ENCODE peak calls at places on chromosome 18, in nine cellular contexts. O, W, K, Z, A, V, J, P and B are unnamed samples. For H3K4me1, the result is how much of the 10 kb centered on the place peaks cover.

GRCh38 chr18:37368110-37368812 is 197.3 kb downstream of the CELF4 start:
- DNase-seq in O (no peak), W (no peak), K (no peak), Z (no peak), A (no peak), V (no peak), J (no peak), P (no peak), B (no peak)

GRCh38 chr18:57930476-57930875 is 113.5 kb upstream of the NEDD4L start:
- DNase-seq in O (no peak), W (no peak), K (no peak), Z (no peak), A (no peak), V (no peak), J (no peak), P (no peak), B (no peak)

GRCh38 chr18:46480187-46480586 is 176.8 kb downstream of the LOXHD1 start:
- DNase-seq in O (no peak), W (no peak), K (no peak), Z (no peak), A (no peak), V (no peak), J (no peak), P (no peak), B (no peak)

GRCh38 chr18:28158083-28158581 is 18.8 kb downstream of the CDH2 start:
- DNase-seq in O (no peak), W (no peak), K (no peak), Z (no peak), A (no peak), V (peak), J (no peak), P (no peak), B (no peak)

GRCh38 chr18:40159141-40160017 is 1795.7 kb upstream of the PIK3C3 start:
- DNase-seq in O (no peak), W (no peak), K (no peak), Z (no peak), A (no peak), V (peak), J (no peak), P (no peak), B (no peak)

GRCh38 chr18:77138270-77138669 is 5.7 kb upstream of the MBP start:
- DNase-seq in O (no peak), W (no peak), K (no peak), Z (no peak), A (no peak), V (no peak), J (no peak), P (peak), B (no peak)

GRCh38 chr18:60888225-60888624 is 445.0 kb upstream of the CDH20 start:
- DNase-seq in O (no peak), W (no peak), K (no peak), Z (no peak), A (no peak), V (no peak), J (no peak), P (no peak), B (no peak)

GRCh38 chr18:76450452-76450851 is 44.6 kb downstream of the ZNF516 start:
- DNase-seq in O (no peak), W (no peak), K (peak), Z (no peak), A (no peak), V (peak), J (no peak), P (no peak), B (no peak)

GRCh38 chr18:59575995-59576394 is 121.2 kb downstream of the CCBE1 start:
- DNase-seq in O (no peak), W (no peak), K (no peak), Z (no peak), A (no peak), V (no peak), J (no peak), P (no peak), B (no peak)

GRCh38 chr18:49859725-49860124 is 46.4 kb upstream of the ACAA2 start:
- DNase-seq in O (no peak), W (no peak), K (peak), Z (no peak), A (no peak), V (no peak), J (no peak), P (no peak), B (no peak)

GRCh38 chr18:46950064-46950656 is 32.8 kb downstream of the KATNAL2 start:
- DNase-seq in O (no peak), W (no peak), K (no peak), Z (no peak), A (no peak), V (no peak), J (no peak), P (no peak), B (no peak)

GRCh38 chr18:70419526-70419925 is 130.7 kb downstream of the SOCS6 start:
- DNase-seq in O (no peak), W (no peak), K (no peak), Z (no peak), A (no peak), V (peak), J (no peak), P (no peak), B (no peak)

GRCh38 chr18:49225160-49225559 is 235.3 kb downstream of the DYM start:
- DNase-seq in O (no peak), W (no peak), K (no peak), Z (no peak), A (no peak), V (peak), J (no peak), P (no peak), B (no peak)

GRCh38 chr18:10124557-10124956 is 210.7 kb downstream of the VAPA start:
- DNase-seq in O (no peak), W (no peak), K (no peak), Z (no peak), A (no peak), V (no peak), J (no peak), P (no peak), B (no peak)

GRCh38 chr18:10113156-10114022 is 199.6 kb downstream of the VAPA start:
- DNase-seq in O (no peak), W (no peak), K (peak), Z (no peak), A (no peak), V (no peak), J (no peak), P (no peak), B (no peak)

GRCh38 chr18:49030138-49030537 is 79.4 kb upstream of the SMAD7 start:
- DNase-seq in O (no peak), W (no peak), K (no peak), Z (no peak), A (no peak), V (no peak), J (no peak), P (no peak), B (no peak)

GRCh38 chr18:394997-395383 is 105.5 kb downstream of the COLEC12 start:
- DNase-seq in O (no peak), W (no peak), K (peak), Z (no peak), A (no peak), V (peak), J (no peak), P (no peak), B (no peak)

GRCh38 chr18:25915907-25916306 is 174.5 kb downstream of the SS18 start:
- DNase-seq in O (no peak), W (no peak), K (no peak), Z (no peak), A (no peak), V (no peak), J (no peak), P (no peak), B (no peak)

GRCh38 chr18:23631746-23632145 is 31.0 kb downstream of the ANKRD29 start:
- DNase-seq in O (no peak), W (no peak), K (no peak), Z (no peak), A (no peak), V (no peak), J (no peak), P (no peak), B (no peak)

GRCh38 chr18:21177742-21178305 is 64.2 kb upstream of the GREB1L start:
- DNase-seq in O (no peak), W (no peak), K (no peak), Z (no peak), A (no peak), V (no peak), J (no peak), P (no peak), B (no peak)

GRCh38 chr18:59918320-59918755 is 18.5 kb downstream of the PMAIP1 start:
- DNase-seq in O (peak), W (no peak), K (peak), Z (no peak), A (no peak), V (peak), J (no peak), P (no peak), B (no peak)

GRCh38 chr18:39302481-39302880 is 1736.9 kb upstream of the CELF4 start:
- DNase-seq in O (no peak), W (no peak), K (no peak), Z (no peak), A (no peak), V (no peak), J (no peak), P (no peak), B (no peak)

GRCh38 chr18:63480476-63480875 is 3.7 kb downstream of the SERPINB5 start:
- DNase-seq in O (no peak), W (no peak), K (no peak), Z (no peak), A (no peak), V (no peak), J (no peak), P (no peak), B (no peak)

GRCh38 chr18:25423267-25423666 is 71.3 kb upstream of the ZNF521 start:
- DNase-seq in O (no peak), W (no peak), K (no peak), Z (no peak), A (no peak), V (no peak), J (no peak), P (no peak), B (no peak)

GRCh38 chr18:63947051-63947790 is 1.9 kb upstream of the HMSD start:
- DNase-seq in O (no peak), W (no peak), K (no peak), Z (no peak), A (no peak), V (peak), J (no peak), P (no peak), B (no peak)

GRCh38 chr18:21109936-21110666 is 1.5 kb downstream of the ROCK1 start:
- DNase-seq in O (no peak), W (no peak), K (no peak), Z (no peak), A (no peak), V (peak), J (no peak), P (no peak), B (no peak)

GRCh38 chr18:527136-527535 is 26.6 kb upstream of the COLEC12 start:
- DNase-seq in O (no peak), W (no peak), K (no peak), Z (no peak), A (no peak), V (peak), J (no peak), P (no peak), B (no peak)

GRCh38 chr18:23458830-23459529 is 5.9 kb downstream of the RIOK3 start:
- DNase-seq in O (no peak), W (no peak), K (no peak), Z (no peak), A (no peak), V (no peak), J (no peak), P (no peak), B (no peak)

GRCh38 chr18:9188359-9189231 is 52.0 kb downstream of the ANKRD12 start:
- DNase-seq in O (no peak), W (no peak), K (no peak), Z (no peak), A (no peak), V (no peak), J (no peak), P (no peak), B (no peak)

GRCh38 chr18:52869349-52869923 is 529.4 kb downstream of the DCC start:
- DNase-seq in O (no peak), W (no peak), K (no peak), Z (no peak), A (no peak), V (no peak), J (no peak), P (no peak), B (no peak)

GRCh38 chr18:61865466-61866165 is 27.2 kb downstream of the RNF152 start:
- DNase-seq in O (no peak), W (no peak), K (no peak), Z (no peak), A (no peak), V (peak), J (no peak), P (no peak), B (no peak)

GRCh38 chr18:48136544-48137353 is 206.3 kb upstream of the SMAD2 start:
- DNase-seq in O (no peak), W (no peak), K (no peak), Z (no peak), A (no peak), V (no peak), J (no peak), P (peak), B (no peak)

GRCh38 chr18:9364242-9364641 is 29.7 kb downstream of the TWSG1 start:
- DNase-seq in O (no peak), W (no peak), K (no peak), Z (no peak), A (no peak), V (no peak), J (no peak), P (no peak), B (no peak)

GRCh38 chr18:28114472-28114871 is 62.5 kb downstream of the CDH2 start:
- DNase-seq in O (no peak), W (no peak), K (no peak), Z (no peak), A (no peak), V (peak), J (no peak), P (no peak), B (no peak)

GRCh38 chr18:76463872-76464271 is 31.2 kb downstream of the ZNF516 start:
- DNase-seq in O (no peak), W (no peak), K (no peak), Z (peak), A (no peak), V (no peak), J (no peak), P (no peak), B (no peak)

GRCh38 chr18:22026362-22026761 is 143.0 kb upstream of the GATA6 start:
- DNase-seq in O (no peak), W (no peak), K (no peak), Z (no peak), A (no peak), V (no peak), J (no peak), P (no peak), B (no peak)

GRCh38 chr18:13305326-13305725 is 86.8 kb downstream of the LDLRAD4 start:
- DNase-seq in O (no peak), W (no peak), K (no peak), Z (no peak), A (no peak), V (no peak), J (no peak), P (no peak), B (no peak)

GRCh38 chr18:13301691-13302469 is 83.3 kb downstream of the LDLRAD4 start:
- DNase-seq in O (no peak), W (no peak), K (no peak), Z (no peak), A (no peak), V (no peak), J (no peak), P (no peak), B (no peak)

GRCh38 chr18:13300796-13301195 is 82.2 kb downstream of the LDLRAD4 start:
- DNase-seq in O (no peak), W (no peak), K (no peak), Z (no peak), A (no peak), V (no peak), J (no peak), P (no peak), B (no peak)

GRCh38 chr18:13302611-13303267 is 84.2 kb downstream of the LDLRAD4 start:
- DNase-seq in O (no peak), W (no peak), K (no peak), Z (no peak), A (no peak), V (no peak), J (no peak), P (no peak), B (no peak)

GRCh38 chr18:13303761-13304364 is 85.3 kb downstream of the LDLRAD4 start:
- DNase-seq in O (no peak), W (no peak), K (no peak), Z (no peak), A (no peak), V (no peak), J (no peak), P (no peak), B (no peak)
- H3K4me1 ChIP-seq in O (under half), W (under half), K (under half), Z (under half), A (under half), V (under half), J (under half), P (under half), B (under half)

GRCh38 chr18:80182855-80183254 is 64.5 kb downstream of the PARD6G start:
- DNase-seq in O (peak), W (no peak), K (no peak), Z (peak), A (no peak), V (no peak), J (no peak), P (no peak), B (no peak)
- H3K27ac ChIP-seq in O (no peak), W (no peak), K (no peak), Z (peak), A (no peak), V (no peak), J (no peak), P (no peak), B (no peak)

DNA sequence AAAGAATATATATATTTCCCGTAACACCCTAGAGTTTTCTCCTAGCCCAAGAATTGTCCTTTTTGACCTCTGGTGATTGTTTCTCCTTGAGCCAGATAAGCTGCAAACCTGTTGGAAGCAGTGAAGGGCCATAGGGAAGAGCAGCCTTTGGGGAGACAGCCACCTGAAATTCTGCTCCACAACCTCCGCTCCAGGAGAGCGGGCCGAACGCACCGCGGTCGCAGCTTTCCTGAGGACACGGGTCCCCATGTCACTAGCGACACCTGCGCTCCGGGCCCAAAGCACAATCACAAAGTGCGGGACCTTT is 620 bp upstream of the DSG2 start:
- DNase-seq in O (no peak), W (no peak), K (no peak), Z (no peak), A (no peak), V (no peak), J (no peak), P (no peak), B (no peak)
- H3K4me3 ChIP-seq in O (peak), W (no peak), K (no peak), Z (peak), A (no peak), V (no peak), J (no peak), P (no peak), B (no peak)

GRCh38 chr18:55513199-55513598 is 74.8 kb downstream of the TCF4 start:
- DNase-seq in O (no peak), W (no peak), K (no peak), Z (no peak), A (no peak), V (no peak), J (no peak), P (no peak), B (no peak)
- H3K4me1 ChIP-seq in O (under half), W (under half), K (under half), Z (under half), A (under half), V (under half), J (under half), P (under half), B (under half)

DNA sequence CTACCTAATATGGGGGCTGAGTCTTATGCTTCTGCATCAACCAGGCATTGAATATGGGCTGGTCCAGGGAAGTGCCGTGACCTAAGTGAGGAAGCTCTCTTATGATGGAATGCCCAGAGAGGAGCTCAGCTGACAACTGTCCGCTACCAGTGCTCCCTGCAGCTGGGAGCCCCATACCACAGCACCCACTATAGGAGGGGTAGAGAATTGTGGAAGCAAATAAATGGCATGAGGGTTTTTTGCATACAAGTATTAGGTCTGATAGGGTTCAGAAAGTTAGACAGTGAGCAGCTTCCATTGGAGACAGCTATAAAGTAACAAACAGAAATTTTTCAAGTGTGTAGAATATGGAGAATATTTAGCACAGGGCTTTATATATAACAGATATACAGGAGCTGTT is 4.6 kb downstream of the TIMM21 start:
- DNase-seq in O (no peak), W (no peak), K (no peak), Z (no peak), A (no peak), V (no peak), J (no peak), P (no peak), B (no peak)
- H3K27ac ChIP-seq in O (no peak), W (no peak), K (no peak), Z (no peak), A (no peak), V (no peak), J (no peak), P (no peak), B (no peak)

DNA sequence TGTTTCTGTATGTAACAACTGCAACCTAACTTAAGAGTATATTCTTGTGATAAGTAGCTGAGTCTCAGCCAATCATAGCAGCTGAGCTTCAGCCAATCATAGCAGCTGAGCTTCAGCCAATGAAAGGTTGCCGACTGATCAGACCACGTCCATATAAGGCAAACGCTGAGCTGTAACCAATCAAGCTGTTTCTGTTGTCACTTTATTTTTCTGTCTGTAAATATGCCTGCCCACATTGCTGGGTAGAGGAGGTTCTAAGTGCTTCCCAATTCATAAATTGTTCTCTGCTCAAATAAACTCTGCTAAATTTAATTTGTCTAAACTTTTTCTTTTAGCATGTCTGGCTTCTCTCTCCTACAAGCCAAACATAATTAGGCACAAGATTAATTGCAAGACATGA is 231.5 kb upstream of the TCF4 start:
- DNase-seq in O (no peak), W (no peak), K (no peak), Z (no peak), A (no peak), V (no peak), J (no peak), P (no peak), B (no peak)
- H3K4me3 ChIP-seq in O (no peak), W (no peak), K (no peak), Z (no peak), A (no peak), V (no peak), J (no peak), P (no peak), B (no peak)